ENCODE peak calls at places on chromosomes 16 and 17, in ten cellular contexts. P, M, U, R, W, X, Y, O, T and G are unnamed samples.

GRCh38 chr17:50113624-50114320 is 16.2 kb downstream of the SAMD14 start:
- DNase-seq in P (no peak), M (no peak), U (no peak), R (no peak), W (no peak), X (no peak), Y (no peak), O (no peak), T (no peak), G (no peak)

GRCh38 chr17:6912110-6913051 is 80.9 kb upstream of the TEKT1 start:
- DNase-seq in P (no peak), M (no peak), U (no peak), R (no peak), W (no peak), X (no peak), Y (no peak), O (no peak), T (no peak), G (no peak)

GRCh38 chr16:4414187-4414909 is 2.0 kb downstream of the CORO7 start:
- DNase-seq in P (no peak), M (no peak), U (no peak), R (no peak), W (no peak), X (no peak), Y (no peak), O (no peak), T (no peak), G (no peak)

GRCh38 chr16:11668590-11669379 is 530 bp downstream of the SNN start:
- DNase-seq in P (peak), M (no peak), U (no peak), R (peak), W (no peak), X (no peak), Y (no peak), O (peak), T (no peak), G (no peak)

GRCh38 chr16:81261049-81261648 is 22.7 kb downstream of the BCO1 start:
- DNase-seq in P (no peak), M (peak), U (peak), R (no peak), W (no peak), X (peak), Y (no peak), O (no peak), T (no peak), G (peak)

GRCh38 chr16:84617068-84617630 is 729 bp downstream of the COTL1 start:
- DNase-seq in P (peak), M (no peak), U (no peak), R (peak), W (no peak), X (no peak), Y (no peak), O (peak), T (no peak), G (peak)

GRCh38 chr17:20095366-20096080 is 86.4 kb downstream of the SPECC1 start:
- DNase-seq in P (peak), M (peak), U (peak), R (peak), W (peak), X (peak), Y (no peak), O (peak), T (peak), G (peak)

GRCh38 chr17:42119301-42119700 is 1.9 kb downstream of the KAT2A start:
- DNase-seq in P (no peak), M (no peak), U (no peak), R (no peak), W (no peak), X (no peak), Y (no peak), O (no peak), T (no peak), G (no peak)

GRCh38 chr16:77579283-77579985 is 142.9 kb upstream of the NUDT7 start:
- DNase-seq in P (no peak), M (peak), U (peak), R (no peak), W (no peak), X (peak), Y (no peak), O (no peak), T (no peak), G (peak)

GRCh38 chr16:1964046-1964505 is 550 bp downstream of the RPS2 start:
- DNase-seq in P (peak), M (no peak), U (peak), R (no peak), W (peak), X (peak), Y (no peak), O (peak), T (peak), G (no peak)

GRCh38 chr16:75471723-75472634 is 7.5 kb upstream of the TMEM170A start:
- DNase-seq in P (no peak), M (peak), U (peak), R (peak), W (peak), X (peak), Y (peak), O (peak), T (peak), G (peak)

GRCh38 chr17:81926451-81927144 is 937 bp downstream of the MAFG start:
- DNase-seq in P (peak), M (peak), U (peak), R (peak), W (peak), X (peak), Y (peak), O (peak), T (peak), G (peak)

GRCh38 chr16:82638095-82638798 is 11.5 kb downstream of the CDH13 start:
- DNase-seq in P (no peak), M (peak), U (no peak), R (no peak), W (no peak), X (peak), Y (no peak), O (no peak), T (peak), G (peak)

GRCh38 chr16:46813611-46814010 is 17.4 kb downstream of the C16orf87 start:
- DNase-seq in P (no peak), M (no peak), U (no peak), R (no peak), W (no peak), X (no peak), Y (no peak), O (no peak), T (no peak), G (no peak)

GRCh38 chr16:3542153-3542550 is 35.1 kb downstream of the NLRC3 start:
- DNase-seq in P (no peak), M (no peak), U (no peak), R (no peak), W (no peak), X (no peak), Y (no peak), O (no peak), T (no peak), G (no peak)

GRCh38 chr17:66301418-66301863 is 972 bp upstream of the PRKCA start:
- DNase-seq in P (no peak), M (no peak), U (no peak), R (no peak), W (peak), X (no peak), Y (no peak), O (peak), T (no peak), G (no peak)

GRCh38 chr16:11151156-11151904 is 104.7 kb downstream of the SOCS1 start:
- DNase-seq in P (no peak), M (no peak), U (no peak), R (no peak), W (no peak), X (no peak), Y (no peak), O (no peak), T (no peak), G (no peak)

GRCh38 chr17:66355510-66355909 is 53.1 kb downstream of the PRKCA start:
- DNase-seq in P (no peak), M (peak), U (no peak), R (no peak), W (no peak), X (no peak), Y (no peak), O (no peak), T (no peak), G (no peak)

GRCh38 chr17:43581581-43581980 is 35.4 kb upstream of the ETV4 start:
- DNase-seq in P (no peak), M (no peak), U (no peak), R (no peak), W (no peak), X (no peak), Y (no peak), O (no peak), T (no peak), G (no peak)

GRCh38 chr17:17724307-17724921 is 43.2 kb downstream of the RAI1 start:
- DNase-seq in P (peak), M (no peak), U (no peak), R (no peak), W (peak), X (peak), Y (no peak), O (peak), T (peak), G (peak)

GRCh38 chr17:45784583-45785372 is 658 bp downstream of the CRHR1 start:
- DNase-seq in P (peak), M (no peak), U (no peak), R (peak), W (peak), X (peak), Y (no peak), O (peak), T (no peak), G (no peak)
- TF ChIP-seq CTCF in P (no peak), M (no peak), U (peak), R (no peak), W (no peak), X (no peak), Y (no peak), O (no peak), T (no peak), G (no peak)

DNA sequence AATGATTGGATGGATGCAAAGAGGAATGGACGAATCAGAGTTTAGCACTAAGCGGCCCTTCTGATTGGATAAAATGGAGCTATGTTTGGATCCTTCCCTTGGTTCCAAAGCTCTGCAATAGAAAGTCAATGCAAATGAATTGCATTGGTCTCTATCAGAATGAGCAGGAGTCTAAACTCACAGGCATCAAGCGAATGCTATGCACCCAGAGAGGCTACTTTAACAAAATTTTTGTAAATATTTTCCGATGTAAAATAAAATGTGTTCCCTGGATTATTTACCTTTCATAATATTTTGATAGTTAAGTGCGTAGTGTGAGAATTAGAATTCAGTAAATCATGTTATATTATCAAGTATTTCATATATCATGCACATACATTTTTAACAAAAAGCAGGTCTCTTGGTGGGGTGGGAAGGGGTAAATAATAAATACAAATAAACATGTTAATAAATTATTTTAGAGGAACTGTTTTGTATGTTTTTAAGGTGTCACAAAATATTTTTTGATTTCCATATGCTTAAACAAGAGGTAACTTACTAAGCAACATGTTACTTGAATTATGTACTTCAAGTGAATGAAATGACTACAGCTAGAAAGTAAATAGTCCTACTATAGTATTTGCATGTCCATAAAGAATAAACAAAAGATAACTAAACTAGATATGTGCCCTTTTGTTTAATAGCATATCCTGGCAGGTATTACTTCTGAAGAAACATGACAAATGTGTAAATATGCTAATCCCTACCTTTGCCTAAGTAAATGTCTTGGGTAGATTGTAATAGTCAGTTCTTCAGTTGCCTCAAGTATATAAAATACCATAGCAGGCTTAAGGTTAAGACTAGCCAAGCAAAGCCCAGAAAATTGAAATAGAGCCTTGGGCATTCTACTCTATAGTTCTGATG is 4.4 kb upstream of the UNK start:
- DNase-seq in P (no peak), M (no peak), U (no peak), R (no peak), W (no peak), X (no peak), Y (no peak), O (no peak), T (no peak), G (no peak)
- H3K4me3 ChIP-seq in P (no peak), M (no peak), U (peak), R (no peak), W (no peak), X (no peak), Y (no peak), O (peak), T (no peak), G (peak)

GRCh38 chr17:59626756-59627155 is 7.1 kb downstream of the CLTC start:
- DNase-seq in P (no peak), M (no peak), U (no peak), R (no peak), W (no peak), X (no peak), Y (no peak), O (no peak), T (no peak), G (no peak)
- TF ChIP-seq CTCF in P (no peak), M (no peak), U (no peak), R (no peak), W (no peak), X (no peak), Y (no peak), O (no peak), T (no peak), G (no peak)

GRCh38 chr16:57480127-57480753 is 6.1 kb downstream of the DOK4 start:
- DNase-seq in P (peak), M (peak), U (peak), R (peak), W (peak), X (peak), Y (no peak), O (no peak), T (peak), G (peak)

GRCh38 chr16:57478396-57479024 is 7.8 kb downstream of the DOK4 start:
- DNase-seq in P (no peak), M (no peak), U (no peak), R (no peak), W (no peak), X (no peak), Y (no peak), O (no peak), T (no peak), G (no peak)

GRCh38 chr16:57477531-57478202 is 8.6 kb downstream of the DOK4 start:
- DNase-seq in P (no peak), M (no peak), U (no peak), R (no peak), W (peak), X (no peak), Y (no peak), O (peak), T (no peak), G (no peak)

GRCh38 chr16:57479422-57480126 is 6.7 kb downstream of the DOK4 start:
- DNase-seq in P (peak), M (peak), U (peak), R (peak), W (peak), X (peak), Y (no peak), O (peak), T (peak), G (peak)

GRCh38 chr16:57479043-57479421 is 7.3 kb downstream of the DOK4 start:
- DNase-seq in P (no peak), M (no peak), U (no peak), R (no peak), W (no peak), X (no peak), Y (no peak), O (no peak), T (no peak), G (no peak)
- H3K4me3 ChIP-seq in P (peak), M (peak), U (peak), R (peak), W (peak), X (peak), Y (peak), O (peak), T (peak), G (peak)

GRCh38 chr17:11272191-11272590 is 31.2 kb downstream of the SHISA6 start:
- DNase-seq in P (no peak), M (no peak), U (no peak), R (no peak), W (no peak), X (no peak), Y (no peak), O (no peak), T (no peak), G (no peak)

GRCh38 chr17:11276486-11276885 is 35.5 kb downstream of the SHISA6 start:
- DNase-seq in P (no peak), M (no peak), U (no peak), R (no peak), W (no peak), X (no peak), Y (no peak), O (no peak), T (no peak), G (no peak)

GRCh38 chr17:11269210-11269609 is 28.2 kb downstream of the SHISA6 start:
- DNase-seq in P (no peak), M (no peak), U (no peak), R (no peak), W (no peak), X (no peak), Y (no peak), O (no peak), T (no peak), G (no peak)

GRCh38 chr17:11274106-11274505 is 33.1 kb downstream of the SHISA6 start:
- DNase-seq in P (no peak), M (no peak), U (no peak), R (no peak), W (no peak), X (no peak), Y (no peak), O (no peak), T (no peak), G (no peak)

DNA sequence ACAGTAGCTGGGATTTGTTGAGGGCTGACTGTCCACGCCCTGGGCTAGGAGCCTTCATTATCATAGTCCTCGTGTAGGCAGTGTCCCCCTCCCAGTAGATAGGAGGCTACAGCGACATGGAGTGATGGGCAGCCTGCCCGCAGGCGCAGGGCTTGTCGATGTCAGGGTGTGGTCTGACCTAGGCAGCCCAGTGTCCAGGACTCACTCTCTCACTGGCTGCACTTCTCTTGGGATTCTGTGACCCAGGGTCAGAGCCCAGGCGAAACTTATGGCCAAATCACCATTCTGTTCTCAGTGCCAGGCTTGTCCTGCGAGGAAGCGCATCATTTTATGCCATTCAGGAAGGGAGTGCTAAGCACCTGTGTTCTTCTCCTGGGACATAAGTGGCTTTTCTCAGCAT is 32.6 kb downstream of the SHISA6 start:
- DNase-seq in P (no peak), M (no peak), U (no peak), R (no peak), W (no peak), X (no peak), Y (no peak), O (no peak), T (no peak), G (no peak)
- TF ChIP-seq CTCF in P (no peak), M (no peak), U (no peak), R (no peak), W (no peak), X (no peak), Y (no peak), O (no peak), T (no peak), G (no peak)

DNA sequence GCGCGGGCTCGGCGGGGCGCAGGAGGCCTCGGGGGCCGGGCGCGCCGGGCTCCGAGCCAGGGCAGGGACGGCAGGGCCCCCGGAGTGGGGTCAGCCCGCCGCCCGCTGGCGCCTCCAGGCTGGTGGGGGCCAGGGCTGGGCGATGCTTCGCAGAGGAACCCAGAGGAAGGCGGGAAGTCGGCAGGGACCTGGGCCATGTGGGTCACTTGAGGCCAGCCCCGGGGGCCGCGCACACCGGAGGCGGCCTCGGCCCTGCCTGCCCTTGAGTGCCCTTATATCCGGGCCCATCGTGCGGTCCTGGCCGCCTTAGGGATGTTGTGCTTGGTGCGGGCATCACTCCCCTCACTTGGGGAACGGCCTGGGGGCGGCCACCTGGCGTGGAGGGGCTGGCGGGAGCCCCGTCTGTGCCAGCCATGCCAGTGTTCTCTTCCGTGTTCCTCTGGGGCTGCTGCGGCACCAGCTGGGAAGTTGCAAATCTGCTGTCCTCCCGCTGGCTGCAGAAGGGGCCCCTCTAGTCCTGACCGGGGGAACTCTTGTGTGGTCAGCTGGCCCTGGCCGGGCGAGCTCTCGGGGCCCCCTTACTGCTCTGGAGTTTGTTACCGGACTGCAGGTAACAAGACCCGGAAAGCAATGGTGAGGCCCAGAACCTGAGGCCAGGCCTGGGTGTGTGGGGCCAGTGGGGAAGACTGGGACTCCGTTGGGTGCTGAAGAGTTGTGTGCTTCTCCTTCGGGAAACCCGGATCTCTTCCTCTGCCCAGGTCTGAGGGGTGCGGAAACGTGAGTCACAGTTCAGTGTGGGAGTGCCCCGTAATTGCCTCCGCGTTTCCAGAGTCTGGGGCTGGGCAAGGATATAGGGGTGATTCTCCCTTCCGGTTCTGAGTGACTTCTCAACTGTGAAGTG is 849 bp downstream of the CAPN15 start:
- DNase-seq in P (no peak), M (peak), U (peak), R (peak), W (peak), X (peak), Y (no peak), O (peak), T (peak), G (peak)
- H3K4me3 ChIP-seq in P (peak), M (peak), U (peak), R (peak), W (peak), X (peak), Y (peak), O (peak), T (peak), G (peak)

GRCh38 chr17:39150104-39150634 is 1.3 kb downstream of the PLXDC1 start:
- DNase-seq in P (no peak), M (no peak), U (no peak), R (no peak), W (no peak), X (no peak), Y (no peak), O (no peak), T (no peak), G (no peak)
- TF ChIP-seq CTCF in P (no peak), M (no peak), U (no peak), R (no peak), W (no peak), X (no peak), Y (no peak), O (no peak), T (no peak), G (no peak)

GRCh38 chr16:67191995-67192681 is at the start of gene E2F4:
- DNase-seq in P (peak), M (peak), U (peak), R (peak), W (peak), X (peak), Y (peak), O (peak), T (peak), G (peak)

GRCh38 chr16:67190448-67191399 is 788 bp upstream of the EXOC3L1 start:
- DNase-seq in P (no peak), M (no peak), U (no peak), R (no peak), W (no peak), X (peak), Y (no peak), O (no peak), T (no peak), G (no peak)

GRCh38 chr16:67190041-67190440 is at the start of gene EXOC3L1:
- DNase-seq in P (no peak), M (no peak), U (no peak), R (no peak), W (no peak), X (no peak), Y (no peak), O (no peak), T (no peak), G (no peak)

GRCh38 chr16:67192781-67193260 is 866 bp downstream of the E2F4 start:
- DNase-seq in P (no peak), M (no peak), U (no peak), R (no peak), W (no peak), X (no peak), Y (no peak), O (no peak), T (no peak), G (no peak)

GRCh38 chr16:67191410-67191994 is 453 bp upstream of the E2F4 start:
- DNase-seq in P (no peak), M (no peak), U (no peak), R (no peak), W (no peak), X (no peak), Y (no peak), O (no peak), T (no peak), G (no peak)
- H3K4me3 ChIP-seq in P (no peak), M (peak), U (peak), R (peak), W (no peak), X (peak), Y (peak), O (peak), T (peak), G (peak)